ENCODE peak calls at places on chromosomes 5 and 9, in nine cellular contexts. S is choroid plexus epithelial cell, N is type B pancreatic cell, Z is Caki2, F is HEK293T, A is NCI-H1105, P is NCI-H1417, R is renal cortical epithelial cell, I is T-helper 9 cell. D is an unnamed sample.

GRCh38 chr9:80125731-80126264 is 554.0 kb downstream of the TLE4 start:
- DNase-seq in S (no peak), N (no peak), Z (no peak), F (no peak), A (no peak), P (no peak), R (no peak), I (no peak), D (no peak)

GRCh38 chr5:111735829-111736228 is 21.2 kb downstream of the NREP start:
- DNase-seq in S (peak; percentile 96), N (no peak), Z (peak; percentile 46), F (no peak), A (no peak), P (no peak), R (peak; percentile 86), I (no peak), D (no peak)

GRCh38 chr5:16178745-16179372 is 732 bp downstream of the MARCHF11 start:
- DNase-seq in S (peak; percentile 73), N (peak; percentile 92), Z (peak; percentile 10), F (peak; percentile 53), A (peak; percentile 41), P (peak; percentile 89), R (peak; percentile 33), I (peak; percentile 3), D (peak; percentile 34)

GRCh38 chr5:93611900-93612898 is 29.2 kb downstream of the NR2F1 start:
- DNase-seq in S (peak; percentile 58), N (no peak), Z (peak; percentile 23), F (no peak), A (no peak), P (peak; percentile 37), R (peak; percentile 41), I (no peak), D (no peak)

GRCh38 chr9:131837316-131837715 is 97.4 kb upstream of the RAPGEF1 start:
- DNase-seq in S (peak; percentile 10), N (no peak), Z (peak; percentile 13), F (no peak), A (no peak), P (peak; percentile 33), R (no peak), I (no peak), D (no peak)

GRCh38 chr5:159660401-159660800 is 255.9 kb upstream of the ADRA1B start:
- DNase-seq in S (peak; percentile 12), N (no peak), Z (no peak), F (no peak), A (no peak), P (no peak), R (peak; percentile 9), I (no peak), D (no peak)

GRCh38 chr5:160188151-160188967 is 40.9 kb upstream of the FABP6 start:
- DNase-seq in S (peak; percentile 73), N (no peak), Z (no peak), F (no peak), A (no peak), P (peak; percentile 8), R (peak; percentile 30), I (no peak), D (no peak)

GRCh38 chr9:81968026-81968425 is 20.5 kb upstream of the SPATA31D1 start:
- DNase-seq in S (no peak), N (no peak), Z (no peak), F (no peak), A (no peak), P (no peak), R (no peak), I (no peak), D (no peak)